ENCODE peak calls at places on chromosome 3, in nine cellular contexts. One of them, this sample, is unnamed.
A peak's percentile ranks its signal among the peaks of the same experiment; 100 is the strongest.

GRCh38 chr3:167350245-167350862 is 29.7 kb downstream of the ZBBX start:
- DNase-seq in fibroblast of mammary gland: peak; percentile 42
- DNase-seq in astrocyte of the spinal cord: peak; percentile 43
- DNase-seq in colonic mucosa: no peak
- DNase-seq in lower lobe of right lung: no peak
- DNase-seq in mesenchymal stem cell: peak; percentile 44
- DNase-seq in cardiac fibroblast: peak; percentile 27
- DNase-seq in GM12865: peak; percentile 26
- DNase-seq in effector memory CD4-positive, alpha-beta T cell: no peak
- DNase-seq in this sample: peak; percentile 12

GRCh38 chr3:52520716-52521487 is 12.8 kb downstream of the NT5DC2 start:
- DNase-seq in fibroblast of mammary gland: no peak
- DNase-seq in astrocyte of the spinal cord: no peak
- DNase-seq in colonic mucosa: no peak
- DNase-seq in lower lobe of right lung: peak; percentile 36
- DNase-seq in mesenchymal stem cell: no peak
- DNase-seq in cardiac fibroblast: no peak
- DNase-seq in GM12865: no peak
- DNase-seq in effector memory CD4-positive, alpha-beta T cell: no peak
- DNase-seq in this sample: no peak

GRCh38 chr3:146218880-146219866 is 31.7 kb downstream of the PLSCR4 start:
- DNase-seq in fibroblast of mammary gland: peak; percentile 52
- DNase-seq in astrocyte of the spinal cord: peak; percentile 52
- DNase-seq in colonic mucosa: peak; percentile 46
- DNase-seq in lower lobe of right lung: no peak
- DNase-seq in mesenchymal stem cell: peak; percentile 36
- DNase-seq in cardiac fibroblast: peak; percentile 65
- DNase-seq in GM12865: peak; percentile 48
- DNase-seq in effector memory CD4-positive, alpha-beta T cell: peak; percentile 4
- DNase-seq in this sample: peak; percentile 48

GRCh38 chr3:11499144-11499543 is 144.6 kb downstream of the VGLL4 start:
- DNase-seq in fibroblast of mammary gland: peak; percentile 97
- DNase-seq in astrocyte of the spinal cord: peak; percentile 95
- DNase-seq in colonic mucosa: no peak
- DNase-seq in lower lobe of right lung: no peak
- DNase-seq in mesenchymal stem cell: peak; percentile 75
- DNase-seq in cardiac fibroblast: peak; percentile 89
- DNase-seq in GM12865: no peak
- DNase-seq in effector memory CD4-positive, alpha-beta T cell: no peak
- DNase-seq in this sample: peak; percentile 89

GRCh38 chr3:67048067-67048715 is 50.1 kb downstream of the KBTBD8 start:
- DNase-seq in fibroblast of mammary gland: no peak
- DNase-seq in astrocyte of the spinal cord: no peak
- DNase-seq in colonic mucosa: no peak
- DNase-seq in lower lobe of right lung: no peak
- DNase-seq in mesenchymal stem cell: no peak
- DNase-seq in cardiac fibroblast: no peak
- DNase-seq in GM12865: peak; percentile 50
- DNase-seq in effector memory CD4-positive, alpha-beta T cell: no peak
- DNase-seq in this sample: no peak

GRCh38 chr3:45647148-45647619 is 42.0 kb upstream of the SACM1L start:
- DNase-seq in fibroblast of mammary gland: peak; percentile 95
- DNase-seq in astrocyte of the spinal cord: peak; percentile 90
- DNase-seq in colonic mucosa: peak; percentile 53
- DNase-seq in lower lobe of right lung: no peak
- DNase-seq in mesenchymal stem cell: peak; percentile 92
- DNase-seq in cardiac fibroblast: peak; percentile 92
- DNase-seq in GM12865: no peak
- DNase-seq in effector memory CD4-positive, alpha-beta T cell: no peak
- DNase-seq in this sample: peak; percentile 95

GRCh38 chr3:139934557-139935070 is 371 bp upstream of the CLSTN2 start:
- DNase-seq in fibroblast of mammary gland: no peak
- DNase-seq in astrocyte of the spinal cord: peak; percentile 15
- DNase-seq in colonic mucosa: peak; percentile 24
- DNase-seq in lower lobe of right lung: peak; percentile 46
- DNase-seq in mesenchymal stem cell: peak; percentile 59
- DNase-seq in cardiac fibroblast: peak; percentile 4
- DNase-seq in GM12865: peak; percentile 19
- DNase-seq in effector memory CD4-positive, alpha-beta T cell: no peak
- DNase-seq in this sample: peak; percentile 13

GRCh38 chr3:23219552-23219951 is 16.4 kb downstream of the UBE2E2 start:
- DNase-seq in fibroblast of mammary gland: no peak
- DNase-seq in astrocyte of the spinal cord: no peak
- DNase-seq in colonic mucosa: no peak
- DNase-seq in lower lobe of right lung: no peak
- DNase-seq in mesenchymal stem cell: no peak
- DNase-seq in cardiac fibroblast: no peak
- DNase-seq in GM12865: peak; percentile 22
- DNase-seq in effector memory CD4-positive, alpha-beta T cell: no peak
- DNase-seq in this sample: no peak

GRCh38 chr3:23748398-23749110 is 57.2 kb upstream of the UBE2E1 start:
- DNase-seq in fibroblast of mammary gland: peak; percentile 74
- DNase-seq in astrocyte of the spinal cord: no peak
- DNase-seq in colonic mucosa: no peak
- DNase-seq in lower lobe of right lung: no peak
- DNase-seq in mesenchymal stem cell: peak; percentile 98
- DNase-seq in cardiac fibroblast: peak; percentile 76
- DNase-seq in GM12865: peak; percentile 30
- DNase-seq in effector memory CD4-positive, alpha-beta T cell: no peak
- DNase-seq in this sample: peak; percentile 88

GRCh38 chr3:29329986-29330514 is 49.2 kb downstream of the RBMS3 start:
- DNase-seq in fibroblast of mammary gland: no peak
- DNase-seq in astrocyte of the spinal cord: no peak
- DNase-seq in colonic mucosa: no peak
- DNase-seq in lower lobe of right lung: no peak
- DNase-seq in mesenchymal stem cell: peak; percentile 37
- DNase-seq in cardiac fibroblast: no peak
- DNase-seq in GM12865: no peak
- DNase-seq in effector memory CD4-positive, alpha-beta T cell: no peak
- DNase-seq in this sample: peak; percentile 42

GRCh38 chr3:170690133-170690981 is 104.5 kb upstream of the SLC7A14 start:
- DNase-seq in fibroblast of mammary gland: peak; percentile 59
- DNase-seq in astrocyte of the spinal cord: no peak
- DNase-seq in colonic mucosa: peak; percentile 72
- DNase-seq in lower lobe of right lung: peak; percentile 79
- DNase-seq in mesenchymal stem cell: peak; percentile 61
- DNase-seq in cardiac fibroblast: peak; percentile 41
- DNase-seq in GM12865: peak; percentile 54
- DNase-seq in effector memory CD4-positive, alpha-beta T cell: no peak
- DNase-seq in this sample: peak; percentile 51

GRCh38 chr3:36763850-36764703 is at the start of gene DCLK3:
- DNase-seq in fibroblast of mammary gland: no peak
- DNase-seq in astrocyte of the spinal cord: no peak
- DNase-seq in colonic mucosa: no peak
- DNase-seq in lower lobe of right lung: no peak
- DNase-seq in mesenchymal stem cell: no peak
- DNase-seq in cardiac fibroblast: no peak
- DNase-seq in GM12865: no peak
- DNase-seq in effector memory CD4-positive, alpha-beta T cell: no peak
- DNase-seq in this sample: no peak

GRCh38 chr3:147394168-147394941 is 12.0 kb downstream of the ZIC4 start:
- DNase-seq in fibroblast of mammary gland: no peak
- DNase-seq in astrocyte of the spinal cord: peak; percentile 57
- DNase-seq in colonic mucosa: no peak
- DNase-seq in lower lobe of right lung: no peak
- DNase-seq in mesenchymal stem cell: no peak
- DNase-seq in cardiac fibroblast: no peak
- DNase-seq in GM12865: no peak
- DNase-seq in effector memory CD4-positive, alpha-beta T cell: no peak
- DNase-seq in this sample: no peak

GRCh38 chr3:147391726-147392082 is 14.6 kb downstream of the ZIC4 start:
- DNase-seq in fibroblast of mammary gland: no peak
- DNase-seq in astrocyte of the spinal cord: peak; percentile 95
- DNase-seq in colonic mucosa: no peak
- DNase-seq in lower lobe of right lung: no peak
- DNase-seq in mesenchymal stem cell: no peak
- DNase-seq in cardiac fibroblast: no peak
- DNase-seq in GM12865: no peak
- DNase-seq in effector memory CD4-positive, alpha-beta T cell: no peak
- DNase-seq in this sample: no peak

GRCh38 chr3:147390589-147391569 is 15.5 kb downstream of the ZIC4 start:
- DNase-seq in fibroblast of mammary gland: no peak
- DNase-seq in astrocyte of the spinal cord: no peak
- DNase-seq in colonic mucosa: no peak
- DNase-seq in lower lobe of right lung: no peak
- DNase-seq in mesenchymal stem cell: no peak
- DNase-seq in cardiac fibroblast: no peak
- DNase-seq in GM12865: no peak
- DNase-seq in effector memory CD4-positive, alpha-beta T cell: no peak
- DNase-seq in this sample: no peak

GRCh38 chr3:147393261-147393964 is 12.9 kb downstream of the ZIC4 start:
- DNase-seq in fibroblast of mammary gland: no peak
- DNase-seq in astrocyte of the spinal cord: peak; percentile 89
- DNase-seq in colonic mucosa: no peak
- DNase-seq in lower lobe of right lung: no peak
- DNase-seq in mesenchymal stem cell: no peak
- DNase-seq in cardiac fibroblast: no peak
- DNase-seq in GM12865: no peak
- DNase-seq in effector memory CD4-positive, alpha-beta T cell: no peak
- DNase-seq in this sample: no peak

GRCh38 chr3:147392083-147392916 is 14.0 kb downstream of the ZIC4 start:
- DNase-seq in fibroblast of mammary gland: peak; percentile 27
- DNase-seq in astrocyte of the spinal cord: peak; percentile 89
- DNase-seq in colonic mucosa: no peak
- DNase-seq in lower lobe of right lung: no peak
- DNase-seq in mesenchymal stem cell: no peak
- DNase-seq in cardiac fibroblast: no peak
- DNase-seq in GM12865: no peak
- DNase-seq in effector memory CD4-positive, alpha-beta T cell: no peak
- DNase-seq in this sample: no peak
- H3K4me3 ChIP-seq in fibroblast of mammary gland: peak overlapping the region; percentile 31
- H3K4me3 ChIP-seq in astrocyte of the spinal cord: peak overlapping the region; percentile 66
- H3K4me3 ChIP-seq in colonic mucosa: no peak overlapping the region
- H3K4me3 ChIP-seq in lower lobe of right lung: peak overlapping the region; percentile 31
- H3K4me3 ChIP-seq in mesenchymal stem cell: peak overlapping the region; percentile 63
- H3K4me3 ChIP-seq in cardiac fibroblast: peak overlapping the region; percentile 11
- H3K4me3 ChIP-seq in GM12865: no peak overlapping the region
- H3K4me3 ChIP-seq in effector memory CD4-positive, alpha-beta T cell: no peak overlapping the region
- H3K4me3 ChIP-seq in this sample: no peak overlapping the region

GRCh38 chr3:12841970-12842328 is 584 bp upstream of the RPL32 start:
- DNase-seq in fibroblast of mammary gland: no peak
- DNase-seq in astrocyte of the spinal cord: no peak
- DNase-seq in colonic mucosa: no peak
- DNase-seq in lower lobe of right lung: no peak
- DNase-seq in mesenchymal stem cell: no peak
- DNase-seq in cardiac fibroblast: no peak
- DNase-seq in GM12865: no peak
- DNase-seq in effector memory CD4-positive, alpha-beta T cell: no peak
- DNase-seq in this sample: no peak
- H3K4me3 ChIP-seq in fibroblast of mammary gland: peak overlapping the region; percentile 100
- H3K4me3 ChIP-seq in astrocyte of the spinal cord: no peak overlapping the region
- H3K4me3 ChIP-seq in colonic mucosa: no peak overlapping the region
- H3K4me3 ChIP-seq in lower lobe of right lung: peak overlapping the region; percentile 97
- H3K4me3 ChIP-seq in mesenchymal stem cell: no peak overlapping the region
- H3K4me3 ChIP-seq in cardiac fibroblast: no peak overlapping the region
- H3K4me3 ChIP-seq in GM12865: peak overlapping the region; percentile 34
- H3K4me3 ChIP-seq in effector memory CD4-positive, alpha-beta T cell: no peak overlapping the region
- H3K4me3 ChIP-seq in this sample: peak overlapping the region; percentile 29

GRCh38 chr3:161412117-161412516 is 40.8 kb upstream of the SPTSSB start:
- DNase-seq in fibroblast of mammary gland: no peak
- DNase-seq in astrocyte of the spinal cord: no peak
- DNase-seq in colonic mucosa: no peak
- DNase-seq in lower lobe of right lung: no peak
- DNase-seq in mesenchymal stem cell: no peak
- DNase-seq in cardiac fibroblast: no peak
- DNase-seq in GM12865: no peak
- DNase-seq in effector memory CD4-positive, alpha-beta T cell: no peak
- DNase-seq in this sample: peak; percentile 44

GRCh38 chr3:161413855-161414210 is 42.5 kb upstream of the SPTSSB start:
- DNase-seq in fibroblast of mammary gland: no peak
- DNase-seq in astrocyte of the spinal cord: no peak
- DNase-seq in colonic mucosa: no peak
- DNase-seq in lower lobe of right lung: no peak
- DNase-seq in mesenchymal stem cell: no peak
- DNase-seq in cardiac fibroblast: no peak
- DNase-seq in GM12865: no peak
- DNase-seq in effector memory CD4-positive, alpha-beta T cell: no peak
- DNase-seq in this sample: no peak

GRCh38 chr3:161415506-161416231 is 44.4 kb upstream of the SPTSSB start:
- DNase-seq in fibroblast of mammary gland: peak; percentile 90
- DNase-seq in astrocyte of the spinal cord: peak; percentile 94
- DNase-seq in colonic mucosa: no peak
- DNase-seq in lower lobe of right lung: no peak
- DNase-seq in mesenchymal stem cell: peak; percentile 66
- DNase-seq in cardiac fibroblast: peak; percentile 88
- DNase-seq in GM12865: no peak
- DNase-seq in effector memory CD4-positive, alpha-beta T cell: no peak
- DNase-seq in this sample: peak; percentile 76

GRCh38 chr3:161414907-161415306 is 43.6 kb upstream of the SPTSSB start:
- DNase-seq in fibroblast of mammary gland: no peak
- DNase-seq in astrocyte of the spinal cord: no peak
- DNase-seq in colonic mucosa: no peak
- DNase-seq in lower lobe of right lung: no peak
- DNase-seq in mesenchymal stem cell: no peak
- DNase-seq in cardiac fibroblast: no peak
- DNase-seq in GM12865: no peak
- DNase-seq in effector memory CD4-positive, alpha-beta T cell: no peak
- DNase-seq in this sample: no peak

DNA sequence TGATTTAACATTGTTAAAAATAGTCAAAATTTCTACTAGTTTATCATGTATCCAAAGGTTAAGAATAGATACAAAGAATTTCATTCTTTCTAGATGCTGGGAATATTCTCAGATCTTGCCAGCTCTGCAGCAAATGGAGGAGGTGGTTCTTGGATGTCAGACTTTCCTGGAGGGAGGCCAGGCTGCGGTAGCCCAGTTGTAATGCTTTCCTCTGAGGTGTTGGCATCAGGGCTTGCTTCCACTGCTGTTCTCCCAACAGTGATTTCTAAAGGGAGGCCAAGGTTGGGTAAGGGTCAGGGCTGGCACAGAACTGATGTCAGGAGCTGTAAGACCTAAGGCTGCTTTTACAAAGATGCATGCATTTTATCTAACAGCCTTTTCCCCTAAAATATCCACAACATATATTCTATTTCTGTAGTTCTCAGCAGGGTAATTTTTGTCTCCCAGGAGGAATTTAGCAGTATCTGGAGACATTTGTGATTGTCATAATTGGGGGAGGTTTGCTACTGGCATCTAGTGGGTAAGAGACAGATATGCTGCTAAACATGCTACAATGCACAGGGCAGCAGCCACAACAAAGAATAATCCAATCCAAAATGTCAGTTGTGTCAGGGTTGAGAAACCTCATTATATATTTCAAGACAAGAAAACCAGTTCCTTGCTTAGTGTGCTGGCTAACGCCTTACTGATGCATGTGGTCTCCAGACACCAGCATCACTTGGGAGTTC is 42.0 kb upstream of the SPTSSB start:
- DNase-seq in fibroblast of mammary gland: peak; percentile 57
- DNase-seq in astrocyte of the spinal cord: peak; percentile 83
- DNase-seq in colonic mucosa: no peak
- DNase-seq in lower lobe of right lung: no peak
- DNase-seq in mesenchymal stem cell: no peak
- DNase-seq in cardiac fibroblast: peak; percentile 82
- DNase-seq in GM12865: no peak
- DNase-seq in effector memory CD4-positive, alpha-beta T cell: no peak
- DNase-seq in this sample: no peak
- H3K4me3 ChIP-seq in fibroblast of mammary gland: no peak overlapping the region
- H3K4me3 ChIP-seq in astrocyte of the spinal cord: no peak overlapping the region
- H3K4me3 ChIP-seq in colonic mucosa: no peak overlapping the region
- H3K4me3 ChIP-seq in lower lobe of right lung: no peak overlapping the region
- H3K4me3 ChIP-seq in mesenchymal stem cell: no peak overlapping the region
- H3K4me3 ChIP-seq in cardiac fibroblast: no peak overlapping the region
- H3K4me3 ChIP-seq in GM12865: no peak overlapping the region
- H3K4me3 ChIP-seq in effector memory CD4-positive, alpha-beta T cell: no peak overlapping the region
- H3K4me3 ChIP-seq in this sample: no peak overlapping the region

GRCh38 chr3:193559100-193559499 is 4.4 kb upstream of the ATP13A4 start:
- DNase-seq in fibroblast of mammary gland: peak; percentile 14
- DNase-seq in astrocyte of the spinal cord: no peak
- DNase-seq in colonic mucosa: no peak
- DNase-seq in lower lobe of right lung: no peak
- DNase-seq in mesenchymal stem cell: no peak
- DNase-seq in cardiac fibroblast: no peak
- DNase-seq in GM12865: no peak
- DNase-seq in effector memory CD4-positive, alpha-beta T cell: no peak
- DNase-seq in this sample: no peak
- H3K4me3 ChIP-seq in fibroblast of mammary gland: no peak overlapping the region
- H3K4me3 ChIP-seq in astrocyte of the spinal cord: no peak overlapping the region
- H3K4me3 ChIP-seq in colonic mucosa: no peak overlapping the region
- H3K4me3 ChIP-seq in lower lobe of right lung: no peak overlapping the region
- H3K4me3 ChIP-seq in mesenchymal stem cell: no peak overlapping the region
- H3K4me3 ChIP-seq in cardiac fibroblast: no peak overlapping the region
- H3K4me3 ChIP-seq in GM12865: no peak overlapping the region
- H3K4me3 ChIP-seq in effector memory CD4-positive, alpha-beta T cell: no peak overlapping the region
- H3K4me3 ChIP-seq in this sample: no peak overlapping the region

This sample was measured in fibroblast of villous mesenchyme.